ENCODE peak calls at places on chromosomes 7 and 10, in six cellular contexts. Q is activated CD4-positive, alpha-beta T cell treated with anti-CD3 and anti-CD28 coated beads for 4 hours; Y is stimulated activated CD4-positive, alpha-beta T cell treated with anti-CD3 and anti-CD28 coated beads, Interleukin-1b, Interleukin-23, amount 100 ng/mL, for 24 hours; E is neuronal stem cell; S is Panc1; Z is left ventricle myocardium superior. T is an unnamed sample.

GRCh38 chr7:36806897-36807296 is 82.6 kb upstream of the AOAH start:
- DNase-seq in Q (no peak), Y (no peak), E (no peak), S (no peak), Z (no peak), T (no peak)

GRCh38 chr10:123620621-123621020 is 45.5 kb upstream of the GPR26 start:
- DNase-seq in Q (no peak), Y (no peak), E (no peak), S (no peak), Z (no peak), T (no peak)

GRCh38 chr10:93131956-93132355 is 58.3 kb downstream of the CYP26A1 start:
- DNase-seq in Q (no peak), Y (no peak), E (no peak), S (no peak), Z (no peak), T (no peak)

GRCh38 chr7:30929686-30930085 is 18.0 kb downstream of the AQP1 start:
- DNase-seq in Q (no peak), Y (no peak), E (no peak), S (no peak), Z (no peak), T (no peak)

GRCh38 chr10:58385784-58386112 is 538 bp downstream of the TFAM start:
- DNase-seq in Q (peak), Y (no peak), E (peak), S (no peak), Z (peak), T (peak)

GRCh38 chr7:151017953-151018420 is 6.3 kb downstream of the ATG9B start:
- DNase-seq in Q (peak), Y (peak), E (peak), S (no peak), Z (peak), T (peak)

GRCh38 chr10:110556993-110557601 is 10.4 kb upstream of the SMC3 start:
- DNase-seq in Q (peak), Y (peak), E (peak), S (no peak), Z (peak), T (no peak)

GRCh38 chr7:44881610-44882009 is 3.7 kb downstream of the PURB start:
- DNase-seq in Q (no peak), Y (no peak), E (no peak), S (no peak), Z (no peak), T (no peak)

GRCh38 chr7:7567898-7568531 is 1.3 kb downstream of the MIOS start:
- DNase-seq in Q (no peak), Y (no peak), E (no peak), S (no peak), Z (no peak), T (no peak)

GRCh38 chr10:56880541-56880940 is 519.5 kb upstream of the ZWINT start:
- DNase-seq in Q (no peak), Y (no peak), E (no peak), S (no peak), Z (no peak), T (no peak)

GRCh38 chr7:117149692-117150091 is 173.2 kb downstream of the WNT2 start:
- DNase-seq in Q (no peak), Y (no peak), E (no peak), S (no peak), Z (no peak), T (no peak)

GRCh38 chr7:139034855-139035587 is 821 bp downstream of the ZC3HAV1L start:
- DNase-seq in Q (peak), Y (peak), E (no peak), S (no peak), Z (no peak), T (no peak)

GRCh38 chr10:541750-542371 is 147.6 kb downstream of the DIP2C start:
- DNase-seq in Q (no peak), Y (no peak), E (no peak), S (no peak), Z (peak), T (no peak)

GRCh38 chr7:43491984-43492383 is 90.9 kb upstream of the STK17A start:
- DNase-seq in Q (no peak), Y (no peak), E (no peak), S (no peak), Z (no peak), T (no peak)

GRCh38 chr7:23907012-23907411 is 197.0 kb downstream of the STK31 start:
- DNase-seq in Q (no peak), Y (no peak), E (no peak), S (no peak), Z (no peak), T (no peak)

GRCh38 chr10:93471110-93471651 is 11.0 kb downstream of the MYOF start:
- DNase-seq in Q (no peak), Y (no peak), E (no peak), S (peak), Z (no peak), T (no peak)